ENCODE peak calls at places on chromosomes 11 and 22, in seven cellular contexts. J is pancreas, V is SK-N-SH, I is gastrocnemius medialis, N is body of pancreas, L is fibroblast of lung, C is tibial artery. H is an unnamed sample.

GRCh38 chr22:48476599-48476998 is 1351.1 kb downstream of the BRD1 start:
- DNase-seq in J (no peak), V (no peak), I (no peak), N (no peak), L (no peak), C (peak; percentile 34), H (no peak)

GRCh38 chr11:57680552-57680874 is 12.6 kb downstream of the ZDHHC5 start:
- DNase-seq in J (no peak), V (no peak), I (no peak), N (no peak), L (peak; percentile 39), C (no peak), H (no peak)

GRCh38 chr11:8988329-8989234 is 15.2 kb downstream of the NRIP3 start:
- DNase-seq in J (no peak), V (no peak), I (no peak), N (no peak), L (peak; percentile 74), C (no peak), H (no peak)

GRCh38 chr11:34149786-34150185 is 44.4 kb downstream of the NAT10 start:
- DNase-seq in J (no peak), V (peak; percentile 79), I (no peak), N (no peak), L (no peak), C (no peak), H (no peak)

GRCh38 chr11:2198621-2199365 is 27.2 kb upstream of the TH start:
- DNase-seq in J (no peak), V (no peak), I (no peak), N (no peak), L (no peak), C (no peak), H (no peak)

GRCh38 chr11:112455791-112456190 is 195.1 kb upstream of the PLET1 start:
- DNase-seq in J (no peak), V (no peak), I (no peak), N (no peak), L (peak; percentile 1), C (no peak), H (no peak)

GRCh38 chr22:21070690-21071615 is 25.2 kb downstream of the LRRC74B start:
- DNase-seq in J (no peak), V (no peak), I (no peak), N (no peak), L (no peak), C (peak; percentile 53), H (no peak)

GRCh38 chr11:123475478-123475877 is 45.4 kb downstream of the GRAMD1B start:
- DNase-seq in J (no peak), V (peak; percentile 26), I (no peak), N (no peak), L (peak; percentile 22), C (no peak), H (no peak)

GRCh38 chr11:11444027-11444799 is 91.2 kb upstream of the CSNK2A3 start:
- DNase-seq in J (no peak), V (no peak), I (peak; percentile 39), N (no peak), L (peak; percentile 66), C (no peak), H (no peak)

GRCh38 chr11:65274734-65275682 is 13.2 kb downstream of the POLA2 start:
- DNase-seq in J (peak; percentile 72), V (peak; percentile 76), I (peak; percentile 73), N (peak; percentile 80), L (peak; percentile 96), C (peak; percentile 81), H (peak; percentile 32)

GRCh38 chr11:17256512-17256911 is 20.0 kb upstream of the NUCB2 start:
- DNase-seq in J (no peak), V (no peak), I (no peak), N (no peak), L (peak; percentile 92), C (no peak), H (no peak)

GRCh38 chr22:21972293-21972779 is 10.3 kb downstream of the TOP3B start:
- DNase-seq in J (no peak), V (peak; percentile 88), I (no peak), N (peak; percentile 37), L (no peak), C (no peak), H (peak; percentile 30)

GRCh38 chr11:116072133-116072532 is 567.9 kb upstream of the CADM1 start:
- DNase-seq in J (no peak), V (no peak), I (no peak), N (no peak), L (no peak), C (no peak), H (no peak)

GRCh38 chr11:6547177-6547576 is 50.1 kb downstream of the DNHD1 start:
- DNase-seq in J (no peak), V (no peak), I (no peak), N (no peak), L (no peak), C (no peak), H (no peak)

GRCh38 chr11:123511037-123511870 is 81.2 kb downstream of the GRAMD1B start:
- DNase-seq in J (peak; percentile 79), V (peak; percentile 92), I (peak; percentile 49), N (peak; percentile 82), L (peak; percentile 84), C (peak; percentile 75), H (peak; percentile 53)

GRCh38 chr11:76329983-76330382 is 50.9 kb downstream of the THAP12 start:
- DNase-seq in J (no peak), V (no peak), I (no peak), N (no peak), L (no peak), C (no peak), H (no peak)

GRCh38 chr22:22067192-22067591 is 84.6 kb upstream of the TOP3B start:
- DNase-seq in J (no peak), V (no peak), I (no peak), N (no peak), L (no peak), C (no peak), H (no peak)

GRCh38 chr22:44879301-44879680 is 126.9 kb downstream of the ARHGAP8 start:
- DNase-seq in J (no peak), V (no peak), I (no peak), N (no peak), L (no peak), C (peak; percentile 48), H (no peak)

GRCh38 chr11:16126361-16126760 is 230.0 kb downstream of the SOX6 start:
- DNase-seq in J (no peak), V (peak; percentile 36), I (no peak), N (no peak), L (peak; percentile 51), C (no peak), H (no peak)

GRCh38 chr22:23070418-23071162 is at the start of gene GNAZ:
- DNase-seq in J (peak; percentile 53), V (peak; percentile 84), I (no peak), N (peak; percentile 26), L (peak; percentile 10), C (peak; percentile 65), H (peak; percentile 27)

GRCh38 chr22:44738347-44738715 is 14.0 kb upstream of the ARHGAP8 start:
- DNase-seq in J (no peak), V (no peak), I (no peak), N (no peak), L (peak; percentile 23), C (no peak), H (no peak)

GRCh38 chr11:17352925-17353227 is 1.3 kb downstream of the NCR3LG1 start:
- DNase-seq in J (peak; percentile 40), V (peak; percentile 52), I (no peak), N (peak; percentile 36), L (peak; percentile 41), C (peak; percentile 69), H (peak; percentile 39)

GRCh38 chr11:107232451-107232850 is 214.2 kb upstream of the GUCY1A2 start:
- DNase-seq in J (no peak), V (no peak), I (no peak), N (no peak), L (no peak), C (no peak), H (no peak)

GRCh38 chr22:19121631-19122142 is 525 bp downstream of the DGCR2 start:
- DNase-seq in J (peak; percentile 80), V (peak; percentile 77), I (peak; percentile 81), N (peak; percentile 75), L (peak; percentile 44), C (peak; percentile 80), H (peak; percentile 23)

GRCh38 chr11:30914143-30914762 is 328.1 kb upstream of the MPPED2 start:
- DNase-seq in J (peak; percentile 32), V (peak; percentile 62), I (no peak), N (peak; percentile 48), L (peak; percentile 50), C (peak; percentile 67), H (no peak)

GRCh38 chr11:10488581-10489443 is 33.7 kb downstream of the AMPD3 start:
- DNase-seq in J (no peak), V (no peak), I (no peak), N (no peak), L (no peak), C (peak; percentile 60), H (no peak)

GRCh38 chr22:40867109-40867508 is 5.2 kb upstream of the DNAJB7 start:
- DNase-seq in J (no peak), V (no peak), I (no peak), N (no peak), L (no peak), C (no peak), H (no peak)

GRCh38 chr22:40857309-40857851 is 432 bp downstream of the XPNPEP3 start:
- DNase-seq in J (no peak), V (no peak), I (no peak), N (no peak), L (no peak), C (no peak), H (no peak)

GRCh38 chr22:40856513-40857308 is at the start of the genes ST13 and XPNPEP3:
- DNase-seq in J (peak; percentile 98), V (peak; percentile 87), I (peak; percentile 98), N (peak; percentile 97), L (peak; percentile 94), C (peak; percentile 99), H (peak; percentile 98)

GRCh38 chr22:40862013-40862412 is at the start of gene DNAJB7:
- DNase-seq in J (no peak), V (no peak), I (no peak), N (no peak), L (no peak), C (no peak), H (no peak)

GRCh38 chr22:40862537-40862936 is 624 bp upstream of the DNAJB7 start:
- DNase-seq in J (no peak), V (no peak), I (no peak), N (no peak), L (no peak), C (no peak), H (no peak)
- H3K27ac ChIP-seq in J (no peak overlapping the region), V (no peak overlapping the region), I (no peak overlapping the region), N (no peak overlapping the region), L (no peak overlapping the region), C (no peak overlapping the region), H (no peak overlapping the region)

GRCh38 chr11:131588057-131588456 is 217.6 kb downstream of the NTM start:
- DNase-seq in J (no peak), V (no peak), I (no peak), N (no peak), L (no peak), C (no peak), H (no peak)
- H3K4me1 ChIP-seq in J (no peaks in the 10 kb centered on the region), V (no peaks in the 10 kb centered on the region), I (no peaks in the 10 kb centered on the region), N (no peaks in the 10 kb centered on the region), L (no peaks in the 10 kb centered on the region), C (no peaks in the 10 kb centered on the region), H (no peaks in the 10 kb centered on the region)

GRCh38 chr22:31363885-31364284 is 17.7 kb upstream of the PATZ1 start:
- DNase-seq in J (no peak), V (no peak), I (no peak), N (no peak), L (no peak), C (no peak), H (no peak)
- H3K27ac ChIP-seq in J (no peak overlapping the region), V (no peak overlapping the region), I (no peak overlapping the region), N (no peak overlapping the region), L (no peak overlapping the region), C (no peak overlapping the region), H (no peak overlapping the region)

GRCh38 chr11:35842958-35843357 is 100.9 kb upstream of the LDLRAD3 start:
- DNase-seq in J (no peak), V (no peak), I (no peak), N (no peak), L (no peak), C (no peak), H (no peak)
- H3K4me1 ChIP-seq in J (no peaks in the 10 kb centered on the region), V (peaks cover 2% of the 10 kb centered on the region), I (no peaks in the 10 kb centered on the region), N (peaks cover 10% of the 10 kb centered on the region), L (no peaks in the 10 kb centered on the region), C (no peaks in the 10 kb centered on the region), H (no peaks in the 10 kb centered on the region)